ENCODE peak calls at places on chromosome 15, in four cellular contexts. X is GM12878, V is H1, K is HepG2. C is an unnamed sample. For H3K27me3, the result is how much of the 10 kb centered on the place peaks cover.

GRCh38 chr15:97085806-97086205 is 755.3 kb downstream of the NR2F2 start:
- DNase-seq in X (no peak), V (no peak), K (no peak), C (no peak)

GRCh38 chr15:51046799-51047449 is 47.8 kb downstream of the TNFAIP8L3 start:
- DNase-seq in X (no peak), V (no peak), K (peak), C (no peak)

GRCh38 chr15:38476120-38476519 is 22.2 kb downstream of the FAM98B start:
- DNase-seq in X (no peak), V (no peak), K (no peak), C (no peak)

GRCh38 chr15:55829826-55830225 is 86.9 kb upstream of the PRTG start:
- DNase-seq in X (peak), V (no peak), K (no peak), C (no peak)

GRCh38 chr15:29750754-29751153 is 71.5 kb downstream of the TJP1 start:
- DNase-seq in X (no peak), V (no peak), K (no peak), C (no peak)

GRCh38 chr15:48330045-48330840 is 986 bp upstream of the DUT start:
- DNase-seq in X (no peak), V (no peak), K (no peak), C (no peak)

GRCh38 chr15:38536201-38536676 is 28.4 kb downstream of the RASGRP1 start:
- DNase-seq in X (no peak), V (no peak), K (no peak), C (no peak)

GRCh38 chr15:66388576-66388975 is 1.9 kb downstream of the MAP2K1 start:
- DNase-seq in X (no peak), V (no peak), K (no peak), C (no peak)

GRCh38 chr15:63236272-63236671 is 41.1 kb upstream of the APH1B start:
- DNase-seq in X (no peak), V (no peak), K (no peak), C (no peak)

GRCh38 chr15:82312611-82313349 is 36.5 kb downstream of the GOLGA6L10 start:
- DNase-seq in X (no peak), V (peak), K (no peak), C (no peak)

GRCh38 chr15:34609102-34609501 is 25.7 kb upstream of the GOLGA8B start:
- DNase-seq in X (no peak), V (no peak), K (no peak), C (no peak)

GRCh38 chr15:38562278-38562677 is 2.3 kb downstream of the RASGRP1 start:
- DNase-seq in X (no peak), V (no peak), K (no peak), C (no peak)

GRCh38 chr15:60682615-60683014 is 203.7 kb upstream of the ICE2 start:
- DNase-seq in X (no peak), V (no peak), K (no peak), C (no peak)

GRCh38 chr15:90959894-90960293 is 5.2 kb downstream of the RCCD1 start:
- DNase-seq in X (no peak), V (no peak), K (no peak), C (no peak)

GRCh38 chr15:70479785-70480184 is 283.6 kb downstream of the UACA start:
- DNase-seq in X (no peak), V (no peak), K (no peak), C (no peak)
- TF ChIP-seq SUZ12 in X (no peak), V (no peak), K (no peak), C (no peak)

DNA sequence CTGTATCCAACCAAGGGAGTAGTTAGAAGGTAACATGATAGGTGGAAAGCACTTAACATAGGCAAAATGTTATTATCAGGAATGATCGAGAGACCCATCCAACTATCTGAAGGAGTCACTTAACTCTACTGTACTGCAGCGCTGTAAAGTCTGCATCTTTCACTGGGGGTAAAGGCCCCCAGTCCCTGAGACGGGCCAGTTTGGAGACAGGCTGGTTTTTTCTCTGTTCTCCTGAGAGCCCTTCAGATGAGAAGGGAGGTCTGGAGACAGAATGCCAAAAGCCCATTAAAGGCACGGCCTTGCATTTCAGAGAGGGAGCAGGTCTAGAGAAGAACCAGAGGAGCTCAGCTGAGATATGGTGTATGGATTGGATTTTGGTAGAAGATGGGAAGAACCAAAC is 71.3 kb upstream of the CGNL1 start:
- DNase-seq in X (no peak), V (peak), K (no peak), C (no peak)
- H3K27me3 ChIP-seq in X (under half), V (under half), K (under half), C (under half)

GRCh38 chr15:91963051-91963450 is 109.5 kb downstream of the SLCO3A1 start:
- DNase-seq in X (no peak), V (no peak), K (no peak), C (no peak)

GRCh38 chr15:91965501-91966180 is 112.1 kb downstream of the SLCO3A1 start:
- DNase-seq in X (no peak), V (no peak), K (no peak), C (no peak)

GRCh38 chr15:91966181-91966552 is 112.7 kb downstream of the SLCO3A1 start:
- DNase-seq in X (no peak), V (no peak), K (no peak), C (no peak)

GRCh38 chr15:91956026-91956723 is 102.7 kb downstream of the SLCO3A1 start:
- DNase-seq in X (no peak), V (no peak), K (no peak), C (peak)

GRCh38 chr15:91961357-91961756 is 107.8 kb downstream of the SLCO3A1 start:
- DNase-seq in X (no peak), V (no peak), K (no peak), C (no peak)
- TF ChIP-seq SUZ12 in X (no peak), V (no peak), K (no peak), C (no peak)

GRCh38 chr15:73378089-73378488 is 9.3 kb upstream of the HCN4 start:
- DNase-seq in X (no peak), V (no peak), K (no peak), C (no peak)
- H3K27me3 ChIP-seq in X (under half), V (under half), K (under half), C (under half)

GRCh38 chr15:44319385-44319784 is 30.9 kb downstream of the GOLM2 start:
- DNase-seq in X (peak), V (no peak), K (no peak), C (no peak)

GRCh38 chr15:44314512-44314911 is 26.0 kb downstream of the GOLM2 start:
- DNase-seq in X (no peak), V (no peak), K (no peak), C (no peak)

GRCh38 chr15:44315164-44315563 is 26.6 kb downstream of the GOLM2 start:
- DNase-seq in X (no peak), V (no peak), K (no peak), C (no peak)

GRCh38 chr15:44317423-44317822 is 28.9 kb downstream of the GOLM2 start:
- DNase-seq in X (no peak), V (no peak), K (no peak), C (no peak)

DNA sequence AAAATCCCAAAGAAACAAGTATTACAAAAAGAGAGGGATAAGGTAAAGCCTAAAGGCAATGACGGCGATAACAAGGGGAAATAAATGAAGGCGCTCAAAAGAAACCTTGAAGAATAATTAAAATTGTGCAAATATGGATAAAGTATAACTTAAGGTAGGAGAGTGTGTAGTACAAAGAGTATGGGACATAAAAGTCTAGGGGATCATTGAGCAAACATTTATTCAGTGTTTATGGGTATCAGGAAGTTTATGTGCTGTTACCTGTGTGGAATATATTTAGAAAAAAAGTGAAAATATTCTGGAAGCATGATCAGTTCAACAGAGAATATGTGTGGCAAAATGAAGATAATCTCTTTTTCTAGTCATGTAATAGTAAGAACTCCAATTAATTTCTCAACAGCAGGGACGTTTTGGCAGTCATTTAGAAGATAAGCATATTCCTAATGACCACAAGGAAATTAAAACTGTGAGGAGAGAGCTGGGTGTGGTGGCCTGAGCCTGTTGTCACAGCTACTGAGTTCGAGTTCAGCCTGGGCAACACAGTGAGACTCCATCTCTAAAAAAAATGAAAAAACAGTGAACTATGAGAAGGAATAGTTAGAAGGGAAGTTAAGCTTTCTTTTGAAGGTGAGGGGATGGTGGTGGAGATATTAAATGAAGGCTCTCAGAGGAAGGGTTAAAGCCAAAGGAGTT is 27.4 kb downstream of the GOLM2 start:
- DNase-seq in X (no peak), V (no peak), K (no peak), C (no peak)
- TF ChIP-seq SUZ12 in X (no peak), V (no peak), K (no peak), C (no peak)

DNA sequence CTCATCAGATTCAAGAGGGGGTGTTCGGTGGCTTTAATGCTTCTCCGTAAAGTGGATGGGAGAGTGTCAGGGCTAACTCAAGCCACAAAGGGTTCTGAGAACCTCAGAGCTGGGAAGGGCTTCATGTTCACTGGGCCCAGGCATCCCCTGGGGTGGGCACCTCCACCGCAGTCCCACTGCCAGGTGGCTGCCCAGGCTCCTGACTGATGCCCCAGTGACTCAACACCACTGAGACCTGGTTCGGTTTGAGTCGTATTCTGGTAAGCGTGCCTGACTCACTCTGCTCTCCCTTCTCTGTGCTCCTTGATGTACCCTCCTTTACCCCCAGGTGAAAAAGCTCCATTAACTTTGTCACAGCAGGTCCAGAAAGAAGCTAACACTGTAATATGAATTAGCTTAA is 304.6 kb downstream of the RPLP1 start:
- DNase-seq in X (no peak), V (no peak), K (no peak), C (no peak)
- H3K27me3 ChIP-seq in X (under half), V (under half), K (under half), C (under half)

GRCh38 chr15:76335129-76335850 is 1.3 kb upstream of the ISL2 start:
- DNase-seq in X (no peak), V (peak), K (no peak), C (no peak)

GRCh38 chr15:76337047-76337738 is 620 bp downstream of the ISL2 start:
- DNase-seq in X (no peak), V (no peak), K (peak), C (no peak)

GRCh38 chr15:76336254-76337046 is at the start of gene ISL2:
- DNase-seq in X (peak), V (peak), K (peak), C (peak)

GRCh38 chr15:76334438-76335004 is 2.1 kb upstream of the ISL2 start:
- DNase-seq in X (no peak), V (no peak), K (no peak), C (no peak)

DNA sequence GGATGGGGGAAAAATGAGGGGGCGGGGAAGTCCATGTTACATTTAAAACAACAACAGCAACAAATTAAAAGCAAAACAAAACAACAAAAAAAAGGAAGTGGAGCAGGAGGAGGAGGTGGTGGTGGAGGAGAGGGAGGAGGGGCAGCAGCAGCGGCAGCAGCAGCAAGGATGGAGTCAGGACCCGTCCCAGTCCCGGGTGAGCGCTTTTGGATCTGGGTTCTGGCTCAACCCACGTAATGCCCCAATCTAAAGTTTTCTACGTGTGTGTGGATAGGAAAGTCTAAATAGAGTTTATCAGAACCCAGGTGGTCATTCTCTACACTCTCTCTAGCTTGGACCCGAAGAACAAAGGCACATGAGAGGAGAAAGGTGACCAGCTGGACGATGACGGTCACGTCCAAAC is 721 bp upstream of the ISL2 start:
- DNase-seq in X (no peak), V (peak), K (no peak), C (no peak)
- TF ChIP-seq SUZ12 in X (no peak), V (no peak), K (no peak), C (no peak)

GRCh38 chr15:40363611-40364010 is 5.6 kb downstream of the DISP2 start:
- DNase-seq in X (no peak), V (no peak), K (no peak), C (no peak)
- H3K27me3 ChIP-seq in X (under half), V (under half), K (under half), C (under half)

GRCh38 chr15:70290708-70291107 is 193.0 kb upstream of the TLE3 start:
- DNase-seq in X (no peak), V (no peak), K (no peak), C (no peak)
- TF ChIP-seq SUZ12 in X (no peak), V (no peak), K (no peak), C (no peak)